ENCODE peak calls at places on chromosomes 2 and 18, in six cellular contexts. Q is Caki2, U is G401, R is AG20443, F is psoas muscle, H is endothelial cell. P is an unnamed sample.

GRCh38 chr2:150188177-150188576 is 299.3 kb downstream of the RND3 start:
- DNase-seq in H (no peak), Q (peak), U (no peak), F (no peak), R (no peak), P (no peak)

GRCh38 chr2:120759543-120760331 is 24.1 kb downstream of the GLI2 start:
- DNase-seq in U (no peak), H (no peak), F (no peak), R (no peak), Q (no peak), P (no peak)

GRCh38 chr2:196565982-196566381 is 73.5 kb upstream of the CCDC150 start:
- DNase-seq in F (no peak), Q (no peak), R (no peak), U (no peak), H (no peak), P (no peak)

GRCh38 chr2:85717308-85718005 is 23.3 kb downstream of the GNLY start:
- DNase-seq in H (no peak), R (peak), F (peak), U (no peak), Q (no peak), P (no peak)

GRCh38 chr18:13635046-13635445 is 91.3 kb downstream of the FAM210A start:
- DNase-seq in H (no peak), U (peak), F (no peak), R (no peak), Q (no peak), P (no peak)

GRCh38 chr18:41444943-41445342 is 510.1 kb upstream of the PIK3C3 start:
- DNase-seq in H (no peak), Q (no peak), R (no peak), F (no peak), U (no peak), P (no peak)

GRCh38 chr2:144938308-144938709 is 418.4 kb upstream of the ZEB2 start:
- DNase-seq in U (peak), Q (peak), F (no peak), R (peak), H (no peak), P (no peak)

GRCh38 chr18:49241852-49242251 is 218.6 kb downstream of the DYM start:
- DNase-seq in Q (no peak), H (no peak), F (no peak), U (no peak), R (peak), P (no peak)

GRCh38 chr2:221197223-221197622 is 374.9 kb downstream of the EPHA4 start:
- DNase-seq in U (no peak), R (no peak), Q (no peak), H (no peak), F (no peak), P (no peak)

GRCh38 chr2:202344178-202344577 is 31.9 kb upstream of the BMPR2 start:
- DNase-seq in U (no peak), H (no peak), F (no peak), R (no peak), Q (no peak), P (no peak)

GRCh38 chr2:36380624-36381481 is 25.3 kb downstream of the CRIM1 start:
- DNase-seq in H (peak), Q (peak), U (no peak), R (peak), F (peak), P (no peak)

GRCh38 chr2:37671013-37671815 is at the start of gene CDC42EP3:
- DNase-seq in Q (peak), H (peak), U (peak), R (peak), F (peak), P (no peak)

GRCh38 chr18:22930089-22930713 is 2.9 kb upstream of the RBBP8 start:
- DNase-seq in Q (peak), U (peak), F (peak), R (peak), H (peak), P (no peak)

GRCh38 chr2:152894051-152894450 is 175.6 kb downstream of the ARL6IP6 start:
- DNase-seq in F (no peak), H (no peak), U (no peak), Q (no peak), R (no peak), P (no peak)

GRCh38 chr2:94622113-94622618 is 249.1 kb upstream of the TEKT4 start:
- DNase-seq in U (no peak), R (no peak), F (no peak), Q (no peak), H (no peak), P (no peak)

GRCh38 chr2:111113838-111114237 is 6.9 kb upstream of the BCL2L11 start:
- DNase-seq in U (no peak), H (no peak), F (no peak), R (no peak), Q (no peak), P (no peak)

GRCh38 chr2:105415007-105415406 is 16.2 kb upstream of the FHL2 start:
- DNase-seq in H (no peak), U (no peak), F (no peak), Q (no peak), R (no peak), P (no peak)

GRCh38 chr2:201432038-201432437 is 19.2 kb downstream of the TRAK2 start:
- DNase-seq in Q (peak), U (no peak), H (no peak), R (peak), F (no peak), P (no peak)

P was measured in epithelial cell of proximal tubule.